ENCODE peak calls at places on chromosomes 13 and 19, in four cellular contexts. U is GM12878, G is HepG2, Y is K562. P is an unnamed sample.

GRCh38 chr19:623974-624373 is 9.4 kb downstream of the POLRMT start:
- DNase-seq in U (no peak), G (no peak), Y (no peak), P (no peak)

GRCh38 chr13:97856001-97856675 is 97.3 kb upstream of the IPO5 start:
- DNase-seq in U (no peak), G (no peak), Y (no peak), P (peak)

GRCh38 chr19:2613507-2614295 is 88.8 kb downstream of the GNG7 start:
- DNase-seq in U (no peak), G (no peak), Y (peak), P (peak)

GRCh38 chr19:15154002-15154612 is 46.7 kb downstream of the NOTCH3 start:
- DNase-seq in U (no peak), G (peak), Y (peak), P (peak)

GRCh38 chr13:77919351-77920294 is 992 bp upstream of the EDNRB start:
- DNase-seq in U (no peak), G (no peak), Y (no peak), P (peak)

GRCh38 chr13:113883921-113884804 is 20.3 kb upstream of the GAS6 start:
- DNase-seq in U (no peak), G (no peak), Y (no peak), P (no peak)

GRCh38 chr19:54403054-54403453 is 12.2 kb upstream of the TTYH1 start:
- DNase-seq in U (no peak), G (no peak), Y (no peak), P (no peak)

GRCh38 chr19:6211632-6212402 is 68.0 kb downstream of the MLLT1 start:
- DNase-seq in U (no peak), G (no peak), Y (no peak), P (no peak)

GRCh38 chr13:98742961-98743360 is 9.5 kb downstream of the SLC15A1 start:
- DNase-seq in U (no peak), G (no peak), Y (no peak), P (no peak)

GRCh38 chr19:8473652-8474476 is 28.6 kb downstream of the PRAM1 start:
- DNase-seq in U (peak), G (no peak), Y (no peak), P (no peak)

GRCh38 chr13:97356592-97356991 is 77.4 kb upstream of the RAP2A start:
- DNase-seq in U (no peak), G (no peak), Y (peak), P (no peak)

GRCh38 chr13:35210234-35210633 is 266.3 kb downstream of the MAB21L1 start:
- DNase-seq in U (no peak), G (no peak), Y (no peak), P (no peak)

GRCh38 chr13:40916207-40916998 is 102.7 kb downstream of the ELF1 start:
- DNase-seq in U (no peak), G (no peak), Y (no peak), P (no peak)

GRCh38 chr13:33263976-33264619 is 21.5 kb downstream of the STARD13 start:
- DNase-seq in U (no peak), G (no peak), Y (no peak), P (no peak)

GRCh38 chr19:55777528-55777927 is 8.6 kb downstream of the RFPL4AL1 start:
- DNase-seq in U (no peak), G (no peak), Y (peak), P (peak)

GRCh38 chr13:80132741-80133601 is 208.0 kb downstream of the SPRY2 start:
- DNase-seq in U (no peak), G (peak), Y (no peak), P (no peak)

GRCh38 chr13:98155475-98156111 is 12.7 kb downstream of the FARP1 start:
- DNase-seq in U (no peak), G (no peak), Y (no peak), P (no peak)

GRCh38 chr13:31629085-31629785 is 110.1 kb upstream of the RXFP2 start:
- DNase-seq in U (no peak), G (no peak), Y (no peak), P (no peak)

GRCh38 chr13:113491982-113492381 is 1.5 kb upstream of the DCUN1D2 start:
- DNase-seq in U (no peak), G (no peak), Y (no peak), P (no peak)

GRCh38 chr19:38695319-38695683 is 47.9 kb downstream of the ACTN4 start:
- DNase-seq in U (no peak), G (no peak), Y (no peak), P (no peak)

GRCh38 chr19:9850235-9850959 is 15.3 kb downstream of the PIN1 start:
- DNase-seq in U (no peak), G (no peak), Y (no peak), P (no peak)

GRCh38 chr19:460877-461609 is at the start of gene SHC2:
- DNase-seq in U (no peak), G (no peak), Y (peak), P (no peak)

GRCh38 chr19:29806098-29806866 is 5.5 kb upstream of the CCNE1 start:
- DNase-seq in U (no peak), G (peak), Y (peak), P (peak)

GRCh38 chr19:11203194-11204075 is 6.1 kb upstream of the KANK2 start:
- DNase-seq in U (no peak), G (peak), Y (peak), P (peak)

GRCh38 chr19:45280471-45280961 is 29.4 kb downstream of the MARK4 start:
- DNase-seq in U (no peak), G (no peak), Y (no peak), P (no peak)

GRCh38 chr13:73741742-73742141 is 392.5 kb downstream of the KLF12 start:
- DNase-seq in U (no peak), G (no peak), Y (no peak), P (no peak)

GRCh38 chr13:110831437-110832204 is 83.2 kb downstream of the ANKRD10 start:
- DNase-seq in U (no peak), G (no peak), Y (no peak), P (no peak)

GRCh38 chr19:18764591-18765051 is 26.5 kb downstream of the COMP start:
- DNase-seq in U (no peak), G (no peak), Y (no peak), P (no peak)

GRCh38 chr19:18675779-18676178 is 7.7 kb upstream of the CRTC1 start:
- DNase-seq in U (no peak), G (no peak), Y (peak), P (peak)

GRCh38 chr19:3737487-3738205 is 23.8 kb downstream of the APBA3 start:
- DNase-seq in U (no peak), G (no peak), Y (no peak), P (no peak)

GRCh38 chr19:56838930-56839664 is 1.4 kb downstream of the PEG3 start:
- DNase-seq in U (no peak), G (peak), Y (no peak), P (no peak)

GRCh38 chr13:26019881-26020535 is 31.8 kb downstream of the SHISA2 start:
- DNase-seq in U (no peak), G (no peak), Y (no peak), P (no peak)

GRCh38 chr13:111630411-111630810 is 310.0 kb downstream of the TEX29 start:
- DNase-seq in U (no peak), G (no peak), Y (no peak), P (peak)

GRCh38 chr13:110138700-110139036 is 168.3 kb downstream of the COL4A1 start:
- DNase-seq in U (no peak), G (no peak), Y (no peak), P (no peak)

GRCh38 chr19:2226840-2227360 is 9.2 kb downstream of the PLEKHJ1 start:
- DNase-seq in U (no peak), G (no peak), Y (no peak), P (no peak)

GRCh38 chr13:73981595-73981994 is 152.6 kb downstream of the KLF12 start:
- DNase-seq in U (no peak), G (no peak), Y (no peak), P (no peak)

GRCh38 chr13:82674546-82674945 is 1207.7 kb downstream of the SLITRK1 start:
- DNase-seq in U (no peak), G (no peak), Y (no peak), P (no peak)

GRCh38 chr13:82672248-82672647 is 1210.0 kb downstream of the SLITRK1 start:
- DNase-seq in U (no peak), G (no peak), Y (no peak), P (no peak)

GRCh38 chr13:82678052-82678451 is 1204.2 kb downstream of the SLITRK1 start:
- DNase-seq in U (no peak), G (no peak), Y (no peak), P (no peak)

GRCh38 chr13:82675024-82675423 is 1207.2 kb downstream of the SLITRK1 start:
- DNase-seq in U (no peak), G (no peak), Y (no peak), P (no peak)
- TF ChIP-seq CREM in U (no peak), G (no peak), Y (no peak), P (no peak)

GRCh38 chr13:71699342-71699741 is 167.7 kb downstream of the DACH1 start:
- DNase-seq in U (no peak), G (no peak), Y (no peak), P (no peak)

DNA sequence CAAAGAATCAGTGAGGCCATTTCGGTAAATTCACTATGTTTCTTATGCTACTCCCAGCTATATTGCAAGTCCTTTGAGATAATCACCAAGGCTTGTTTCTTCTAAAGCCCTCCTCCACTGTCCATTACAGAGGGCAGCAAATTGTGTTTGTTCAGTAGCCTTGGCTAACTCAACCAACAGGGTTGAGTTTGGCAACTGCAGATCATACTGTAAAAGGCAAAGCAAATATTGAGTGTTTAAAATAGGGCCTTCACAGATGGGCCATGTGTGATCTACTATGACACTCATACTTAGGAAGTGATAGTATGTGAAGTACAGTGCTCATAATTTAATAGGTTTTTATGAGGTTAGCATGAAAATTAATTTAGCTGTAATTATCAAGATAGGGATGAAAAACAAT is 171.3 kb downstream of the DACH1 start:
- DNase-seq in U (no peak), G (no peak), Y (no peak), P (no peak)
- TF ChIP-seq ATF2 in U (no peak), G (no peak), Y (no peak), P (no peak)

DNA sequence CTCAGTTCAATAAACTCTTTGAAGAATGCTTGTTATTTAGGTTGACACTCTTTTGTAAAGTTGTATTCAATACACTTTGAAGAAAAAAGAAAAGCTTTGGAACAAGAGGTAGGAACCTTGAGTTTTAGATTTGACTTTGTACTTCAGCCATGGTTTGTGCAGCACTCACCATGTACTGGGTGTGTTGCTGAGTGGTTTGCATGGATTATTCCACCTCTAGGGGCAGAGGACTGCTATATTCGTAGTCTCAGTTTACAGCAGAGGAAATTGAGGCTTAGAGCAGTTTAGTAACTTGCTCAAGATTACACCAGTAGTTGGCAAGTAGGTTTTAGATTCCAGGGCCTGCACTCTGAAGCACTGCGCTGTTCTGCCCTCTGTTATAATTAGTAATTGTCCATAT is 68.8 kb downstream of the DNAJC3 start:
- DNase-seq in U (no peak), G (no peak), Y (no peak), P (no peak)
- TF ChIP-seq CREM in U (no peak), G (no peak), Y (no peak), P (no peak)

GRCh38 chr13:20774746-20775145 is 985 bp upstream of the EEF1AKMT1 start:
- DNase-seq in U (no peak), G (no peak), Y (no peak), P (no peak)

GRCh38 chr13:20775961-20776360 is 2.2 kb upstream of the EEF1AKMT1 start:
- DNase-seq in U (no peak), G (no peak), Y (no peak), P (no peak)

GRCh38 chr13:20776751-20777150 is 3.0 kb upstream of the EEF1AKMT1 start:
- DNase-seq in U (no peak), G (no peak), Y (no peak), P (no peak)

GRCh38 chr13:20772401-20773131 is 1.2 kb downstream of the EEF1AKMT1 start:
- DNase-seq in U (no peak), G (no peak), Y (no peak), P (no peak)

GRCh38 chr13:20773194-20774080 is at the start of gene EEF1AKMT1:
- DNase-seq in U (peak), G (peak), Y (peak), P (peak)
- TF ChIP-seq ATF2 in U (no peak), G (peak), Y (no peak), P (no peak)

P was measured in WTC11.